ENCODE peak calls at places on chromosomes 6 and 20, in ten cellular contexts. L is mucosa of gallbladder; C is CD4-positive, alpha-beta memory T cell; U is A549; X is left ventricle myocardium inferior; Q is H7; F is T follicular helper cell; P is T-cell; B is germinal center; D is cardiac muscle cell. O is an unnamed sample.

GRCh38 chr6:49564552-49564951 is 14.1 kb downstream of the C6orf141 start:
- DNase-seq in L (no peak), C (no peak), U (no peak), X (no peak), Q (no peak), F (no peak), P (no peak), B (no peak), D (no peak), O (no peak)

GRCh38 chr6:92181347-92181746 is 1238.0 kb downstream of the EPHA7 start:
- DNase-seq in L (no peak), C (no peak), U (no peak), X (no peak), Q (no peak), F (no peak), P (no peak), B (no peak), D (peak; percentile 28), O (no peak)

GRCh38 chr6:93350774-93351173 is 68.6 kb downstream of the EPHA7 start:
- DNase-seq in L (no peak), C (no peak), U (no peak), X (no peak), Q (no peak), F (no peak), P (no peak), B (no peak), D (no peak), O (no peak)

GRCh38 chr20:57061058-57061900 is 205.2 kb downstream of the BMP7 start:
- DNase-seq in L (no peak), C (no peak), U (peak; percentile 47), X (no peak), Q (peak; percentile 89), F (no peak), P (no peak), B (no peak), D (peak; percentile 53), O (no peak)

GRCh38 chr6:133854633-133855598 is 34.0 kb upstream of the TCF21 start:
- DNase-seq in L (no peak), C (no peak), U (no peak), X (no peak), Q (peak; percentile 64), F (no peak), P (no peak), B (peak; percentile 1), D (peak; percentile 42), O (no peak)

GRCh38 chr20:32731882-32732266 is 11.4 kb downstream of the COMMD7 start:
- DNase-seq in L (no peak), C (no peak), U (peak; percentile 85), X (no peak), Q (no peak), F (no peak), P (no peak), B (no peak), D (no peak), O (no peak)

GRCh38 chr6:37106982-37107453 is 62.9 kb upstream of the PIM1 start:
- DNase-seq in L (no peak), C (no peak), U (no peak), X (no peak), Q (no peak), F (no peak), P (no peak), B (no peak), D (no peak), O (no peak)

GRCh38 chr6:121506761-121507754 is 71.6 kb downstream of the GJA1 start:
- DNase-seq in L (no peak), C (no peak), U (no peak), X (no peak), Q (no peak), F (no peak), P (no peak), B (no peak), D (peak; percentile 3), O (no peak)

GRCh38 chr6:138690975-138691594 is 82.5 kb upstream of the CCDC28A start:
- DNase-seq in L (no peak), C (no peak), U (no peak), X (no peak), Q (no peak), F (no peak), P (no peak), B (no peak), D (no peak), O (no peak)

GRCh38 chr20:4787825-4788224 is 66.1 kb downstream of the PRND start:
- DNase-seq in L (no peak), C (no peak), U (no peak), X (no peak), Q (no peak), F (no peak), P (no peak), B (peak; percentile 46), D (no peak), O (no peak)

GRCh38 chr6:150448221-150448620 is 79.4 kb downstream of the IYD start:
- DNase-seq in L (no peak), C (no peak), U (no peak), X (no peak), Q (no peak), F (no peak), P (no peak), B (no peak), D (no peak), O (no peak)

GRCh38 chr6:157020398-157021266 is 243.5 kb downstream of the ARID1B start:
- DNase-seq in L (peak; percentile 41), C (no peak), U (peak; percentile 57), X (peak; percentile 66), Q (peak; percentile 81), F (peak; percentile 37), P (peak; percentile 52), B (peak; percentile 78), D (peak; percentile 63), O (peak; percentile 66)

GRCh38 chr20:56440346-56441007 is 27.9 kb upstream of the RTF2 start:
- DNase-seq in L (no peak), C (peak; percentile 58), U (no peak), X (no peak), Q (no peak), F (peak; percentile 8), P (peak; percentile 48), B (no peak), D (no peak), O (no peak)